ENCODE peak calls at places on chromosomes 16 and 17, in six cellular contexts. D is effector CD4-positive, alpha-beta T cell; V is lung; J is activated gamma-delta T cell treated with Interleukin-2 at 50 U/mL for 16 hours; X is mesendoderm; T is uterus. U is an unnamed sample.

GRCh38 chr16:4140652-4141051 is 24.4 kb upstream of the ADCY9 start:
- DNase-seq in D (no peak), V (no peak), J (no peak), X (no peak), T (no peak), U (no peak)

GRCh38 chr17:15909481-15909991 is 35.4 kb upstream of the ADORA2B start:
- DNase-seq in D (no peak), V (no peak), J (no peak), X (peak; percentile 31), T (no peak), U (no peak)

GRCh38 chr16:56681939-56682702 is at the start of gene MT1X:
- DNase-seq in D (peak; percentile 85), V (peak; percentile 93), J (peak; percentile 80), X (peak; percentile 91), T (peak; percentile 93), U (peak; percentile 81)

GRCh38 chr16:69848635-69849545 is 86.8 kb downstream of the WWP2 start:
- DNase-seq in D (no peak), V (peak; percentile 74), J (no peak), X (no peak), T (peak; percentile 82), U (no peak)

GRCh38 chr16:28003021-28003865 is 60.3 kb downstream of the GSG1L start:
- DNase-seq in D (no peak), V (no peak), J (no peak), X (no peak), T (no peak), U (no peak)

GRCh38 chr17:76714822-76715461 is 4.2 kb upstream of the MXRA7 start:
- DNase-seq in D (peak; percentile 79), V (peak; percentile 77), J (peak; percentile 84), X (peak; percentile 48), T (peak; percentile 74), U (peak; percentile 50)

GRCh38 chr17:16288860-16289571 is 64.3 kb downstream of the CENPV start:
- DNase-seq in D (no peak), V (no peak), J (no peak), X (peak; percentile 57), T (no peak), U (no peak)

GRCh38 chr17:1999557-2000251 is 25.4 kb downstream of the RTN4RL1 start:
- DNase-seq in D (no peak), V (no peak), J (no peak), X (peak; percentile 58), T (no peak), U (no peak)

GRCh38 chr17:752620-753219 is 656 bp upstream of the GEMIN4 start:
- DNase-seq in D (no peak), V (peak; percentile 81), J (peak; percentile 39), X (peak; percentile 56), T (peak; percentile 78), U (no peak)

GRCh38 chr16:52227851-52228250 is 319.1 kb downstream of the TOX3 start:
- DNase-seq in D (no peak), V (no peak), J (no peak), X (no peak), T (no peak), U (no peak)

GRCh38 chr17:28475151-28475900 is 1.9 kb downstream of the SLC13A2 start:
- DNase-seq in D (no peak), V (no peak), J (no peak), X (no peak), T (no peak), U (no peak)

GRCh38 chr17:82419471-82419995 is 1.1 kb upstream of the OGFOD3 start:
- DNase-seq in D (no peak), V (no peak), J (no peak), X (no peak), T (no peak), U (no peak)

GRCh38 chr16:2535644-2536021 is 2.2 kb upstream of the PDPK1 start:
- DNase-seq in D (no peak), V (peak; percentile 40), J (no peak), X (no peak), T (peak; percentile 69), U (no peak)

GRCh38 chr16:31874354-31875111 is 926 bp downstream of the ZNF267 start:
- DNase-seq in D (peak; percentile 29), V (no peak), J (peak; percentile 24), X (no peak), T (no peak), U (no peak)

GRCh38 chr17:16943541-16944333 is 28.2 kb downstream of the TNFRSF13B start:
- DNase-seq in D (no peak), V (no peak), J (no peak), X (no peak), T (no peak), U (no peak)

GRCh38 chr17:82825540-82826124 is 14.2 kb downstream of the ZNF750 start:
- DNase-seq in D (no peak), V (no peak), J (no peak), X (no peak), T (no peak), U (no peak)

GRCh38 chr16:88846088-88846487 is 10.7 kb downstream of the GALNS start:
- DNase-seq in D (no peak), V (no peak), J (no peak), X (no peak), T (no peak), U (no peak)

GRCh38 chr17:39737761-39738567 is at the start of gene GRB7:
- DNase-seq in D (no peak), V (peak; percentile 81), J (no peak), X (peak; percentile 71), T (peak; percentile 37), U (no peak)

GRCh38 chr17:79043191-79043930 is 19.4 kb downstream of the C1QTNF1 start:
- DNase-seq in D (no peak), V (no peak), J (no peak), X (no peak), T (no peak), U (no peak)

GRCh38 chr17:74394977-74395376 is 27.7 kb downstream of the GPR142 start:
- DNase-seq in D (no peak), V (no peak), J (no peak), X (no peak), T (no peak), U (no peak)

GRCh38 chr17:81470270-81470943 is 42.2 kb downstream of the ACTG1 start:
- DNase-seq in D (no peak), V (no peak), J (no peak), X (no peak), T (no peak), U (no peak)